ENCODE peak calls at places on chromosomes 2 and 18, in nine cellular contexts. L is body of pancreas; A is activated CD4-positive, CD25-positive, alpha-beta regulatory T cell; T is non-pigmented ciliary epithelial cell; Y is activated T-helper 9 cell treated with anti-CD3 and anti-CD28 coated beads, Interleukin-2, amount 50 U/mL, for 16 hours; V is activated T-cell treated with anti-CD3 and anti-CD28 coated beads, Interleukin-2, amount 50 U/mL, for 72 hours; B is GM04504; P is NCI-H2081; N is GM18507. S is an unnamed sample.

GRCh38 chr2:121917143-121917542 is 161.7 kb downstream of the TSN start:
- DNase-seq in L (no peak), A (no peak), T (no peak), Y (no peak), V (no peak), B (no peak), P (no peak), N (no peak), S (no peak)

GRCh38 chr2:3290655-3291054 is 87.0 kb downstream of the EIPR1 start:
- DNase-seq in L (peak), A (no peak), T (no peak), Y (no peak), V (no peak), B (no peak), P (no peak), N (no peak), S (no peak)

GRCh38 chr2:65386340-65386739 is 46.1 kb downstream of the SPRED2 start:
- DNase-seq in L (no peak), A (no peak), T (no peak), Y (no peak), V (no peak), B (no peak), P (no peak), N (no peak), S (peak)

GRCh38 chr2:223933098-223933800 is 11.9 kb downstream of the WDFY1 start:
- DNase-seq in L (no peak), A (no peak), T (no peak), Y (no peak), V (no peak), B (no peak), P (no peak), N (no peak), S (no peak)

GRCh38 chr2:29742641-29743040 is 178.7 kb downstream of the ALK start:
- DNase-seq in L (no peak), A (no peak), T (no peak), Y (no peak), V (no peak), B (no peak), P (no peak), N (no peak), S (no peak)

GRCh38 chr2:180625006-180625844 is 355.2 kb upstream of the UBE2E3 start:
- DNase-seq in L (no peak), A (no peak), T (peak), Y (no peak), V (no peak), B (peak), P (no peak), N (no peak), S (peak)

GRCh38 chr2:20065885-20066602 is 14.6 kb upstream of the LAPTM4A start:
- DNase-seq in L (peak), A (no peak), T (no peak), Y (no peak), V (peak), B (no peak), P (peak), N (no peak), S (peak)

GRCh38 chr2:5227062-5227699 is 465.0 kb upstream of the SOX11 start:
- DNase-seq in L (no peak), A (no peak), T (peak), Y (no peak), V (no peak), B (no peak), P (no peak), N (no peak), S (no peak)

GRCh38 chr18:23227729-23228075 is 92.4 kb downstream of the CABLES1 start:
- DNase-seq in L (no peak), A (no peak), T (no peak), Y (no peak), V (no peak), B (no peak), P (no peak), N (no peak), S (no peak)

GRCh38 chr2:120791961-120792295 is 56.3 kb downstream of the GLI2 start:
- DNase-seq in L (no peak), A (no peak), T (no peak), Y (no peak), V (no peak), B (no peak), P (no peak), N (no peak), S (no peak)

GRCh38 chr18:63317982-63318881 is 1.3 kb downstream of the BCL2 start:
- DNase-seq in L (peak), A (peak), T (no peak), Y (peak), V (peak), B (no peak), P (peak), N (peak), S (no peak)

GRCh38 chr2:46411245-46411641 is 68.1 kb upstream of the TMEM247 start:
- DNase-seq in L (no peak), A (no peak), T (no peak), Y (no peak), V (no peak), B (no peak), P (no peak), N (no peak), S (no peak)

GRCh38 chr2:238996331-238997136 is 148.6 kb downstream of the TWIST2 start:
- DNase-seq in L (no peak), A (no peak), T (no peak), Y (no peak), V (no peak), B (no peak), P (no peak), N (no peak), S (no peak)

GRCh38 chr2:208224802-208225201 is 30.1 kb downstream of the IDH1 start:
- DNase-seq in L (no peak), A (no peak), T (no peak), Y (no peak), V (no peak), B (no peak), P (no peak), N (no peak), S (no peak)

GRCh38 chr2:1538663-1539062 is 125.4 kb downstream of the TPO start:
- DNase-seq in L (no peak), A (no peak), T (no peak), Y (no peak), V (peak), B (no peak), P (peak), N (no peak), S (peak)

GRCh38 chr2:34670482-34670881 is 1071.4 kb upstream of the FAM98A start:
- DNase-seq in L (no peak), A (no peak), T (no peak), Y (no peak), V (no peak), B (no peak), P (no peak), N (no peak), S (no peak)